ENCODE peak calls at places on chromosome 14, in seven cellular contexts. M, Z, E, D, Q, P and N are unnamed samples.

GRCh38 chr14:45610303-45610702 is 357.3 kb upstream of the MIS18BP1 start:
- DNase-seq in M (peak; percentile 16), Z (peak; percentile 23), E (no peak), D (no peak), Q (peak; percentile 10), P (no peak), N (no peak)

GRCh38 chr14:104245075-104245474 is 106.7 kb downstream of the KIF26A start:
- DNase-seq in M (no peak), Z (no peak), E (no peak), D (no peak), Q (no peak), P (no peak), N (peak; percentile 3)

GRCh38 chr14:21200752-21201461 is 45.0 kb upstream of the OR5AU1 start:
- DNase-seq in M (no peak), Z (no peak), E (no peak), D (no peak), Q (no peak), P (no peak), N (no peak)

GRCh38 chr14:54572316-54572715 is 5.4 kb downstream of the SAMD4A start:
- DNase-seq in M (no peak), Z (peak; percentile 58), E (no peak), D (peak; percentile 45), Q (no peak), P (no peak), N (no peak)

GRCh38 chr14:36271222-36271621 is 49.2 kb downstream of the MBIP start:
- DNase-seq in M (no peak), Z (no peak), E (no peak), D (no peak), Q (no peak), P (no peak), N (no peak)

GRCh38 chr14:101584049-101584859 is 23.0 kb downstream of the DIO3 start:
- DNase-seq in M (no peak), Z (no peak), E (no peak), D (no peak), Q (no peak), P (no peak), N (no peak)

GRCh38 chr14:95225251-95225887 is 68.0 kb upstream of the DICER1 start:
- DNase-seq in M (no peak), Z (no peak), E (no peak), D (no peak), Q (no peak), P (no peak), N (no peak)

GRCh38 chr14:59055439-59056045 is 132.9 kb upstream of the DAAM1 start:
- DNase-seq in M (peak; percentile 36), Z (peak; percentile 31), E (peak; percentile 9), D (no peak), Q (no peak), P (peak; percentile 20), N (peak; percentile 26)

GRCh38 chr14:100654025-100654813 is 67.0 kb upstream of the BEGAIN start:
- DNase-seq in M (no peak), Z (no peak), E (no peak), D (no peak), Q (no peak), P (no peak), N (no peak)

GRCh38 chr14:93915070-93915705 is 12.0 kb upstream of the FAM181A start:
- DNase-seq in M (no peak), Z (no peak), E (no peak), D (no peak), Q (no peak), P (no peak), N (no peak)

GRCh38 chr14:65045011-65045410 is 57.3 kb downstream of the MAX start:
- DNase-seq in M (no peak), Z (no peak), E (no peak), D (no peak), Q (no peak), P (no peak), N (no peak)

GRCh38 chr14:94374749-94375148 is 13.7 kb downstream of the SERPINA1 start:
- DNase-seq in M (no peak), Z (no peak), E (no peak), D (no peak), Q (no peak), P (no peak), N (no peak)

GRCh38 chr14:102047808-102048540 is 38.9 kb downstream of the HSP90AA1 start:
- DNase-seq in M (no peak), Z (no peak), E (no peak), D (no peak), Q (no peak), P (no peak), N (no peak)

GRCh38 chr14:82661258-82661657 is 1127.6 kb upstream of the SEL1L start:
- DNase-seq in M (no peak), Z (no peak), E (no peak), D (no peak), Q (no peak), P (no peak), N (no peak)

GRCh38 chr14:25431211-25432076 is 381.5 kb upstream of the STXBP6 start:
- DNase-seq in M (peak; percentile 5), Z (peak; percentile 40), E (no peak), D (peak; percentile 66), Q (no peak), P (no peak), N (peak; percentile 32)

GRCh38 chr14:35385042-35385839 is 19.3 kb downstream of the NFKBIA start:
- DNase-seq in M (peak; percentile 80), Z (peak; percentile 42), E (no peak), D (no peak), Q (no peak), P (peak; percentile 41), N (peak; percentile 63)

GRCh38 chr14:105062048-105062433 is 3.2 kb downstream of the GPR132 start:
- DNase-seq in M (no peak), Z (no peak), E (no peak), D (no peak), Q (no peak), P (no peak), N (no peak)

GRCh38 chr14:100593751-100594624 is 6.8 kb upstream of the BEGAIN start:
- DNase-seq in M (no peak), Z (no peak), E (no peak), D (no peak), Q (no peak), P (no peak), N (no peak)

GRCh38 chr14:80973918-80974317 is 18.5 kb downstream of the TSHR start:
- DNase-seq in M (no peak), Z (no peak), E (no peak), D (no peak), Q (peak; percentile 74), P (peak; percentile 81), N (no peak)